ENCODE peak calls at places on chromosomes 6 and 20, in ten cellular contexts. H is left ventricle myocardium inferior, T is astrocyte of the spinal cord, C is tibial artery, P is A549, E is fibroblast of villous mesenchyme, K is endodermal cell, R is stomach, W is fibroblast of pulmonary artery, X is kidney epithelial cell. S is an unnamed sample.

GRCh38 chr6:15996030-15996429 is 132.9 kb upstream of the MYLIP start:
- DNase-seq in T (no peak), R (no peak), K (no peak), X (no peak), E (peak), W (peak), H (no peak), C (no peak), P (no peak), S (no peak)

GRCh38 chr6:72650081-72650745 is 28.3 kb downstream of the KCNQ5 start:
- DNase-seq in H (no peak), E (no peak), T (peak), K (no peak), C (no peak), R (no peak), W (no peak), X (peak), P (no peak), S (no peak)

GRCh38 chr6:153117986-153118886 is 12.8 kb downstream of the RGS17 start:
- DNase-seq in C (no peak), K (no peak), H (no peak), E (peak), W (peak), P (peak), X (peak), T (peak), R (no peak), S (no peak)

GRCh38 chr20:12386821-12387220 is 469.1 kb downstream of the BTBD3 start:
- DNase-seq in W (no peak), E (no peak), P (no peak), H (no peak), C (no peak), X (no peak), R (no peak), K (no peak), T (no peak), S (no peak)

GRCh38 chr6:26019261-26019845 is 56.8 kb downstream of the TRIM38 start:
- DNase-seq in T (no peak), P (no peak), W (no peak), X (no peak), R (no peak), C (no peak), H (no peak), K (no peak), E (no peak), S (no peak)

GRCh38 chr6:9540534-9541126 is 874.2 kb downstream of the TFAP2A start:
- DNase-seq in X (no peak), K (no peak), H (no peak), R (no peak), P (peak), E (peak), T (peak), C (no peak), W (peak), S (peak)

GRCh38 chr20:50333856-50334255 is 143.2 kb downstream of the CEBPB start:
- DNase-seq in C (peak), E (peak), W (peak), K (no peak), X (peak), P (no peak), H (no peak), T (peak), R (no peak), S (peak)

GRCh38 chr6:108168501-108168979 is 2.7 kb downstream of the NR2E1 start:
- DNase-seq in P (no peak), K (peak), T (peak), C (no peak), R (peak), H (no peak), X (no peak), E (peak), W (peak), S (no peak)

GRCh38 chr6:6320901-6321300 is 439 bp upstream of the F13A1 start:
- DNase-seq in X (peak), C (no peak), T (peak), K (peak), E (no peak), P (no peak), H (no peak), R (no peak), W (no peak), S (no peak)

GRCh38 chr6:116971959-116972358 is 94.9 kb downstream of the RFX6 start:
- DNase-seq in T (peak), H (no peak), R (no peak), P (peak), X (peak), W (peak), E (peak), C (no peak), K (peak), S (no peak)

GRCh38 chr20:24746351-24746685 is 202.8 kb upstream of the CST7 start:
- DNase-seq in T (no peak), R (peak), C (no peak), X (peak), P (peak), W (no peak), K (peak), H (no peak), E (no peak), S (peak)

GRCh38 chr6:35419431-35419830 is 32.7 kb upstream of the FANCE start:
- DNase-seq in E (peak), X (no peak), C (no peak), R (no peak), H (no peak), W (peak), T (peak), P (peak), K (peak), S (no peak)

GRCh38 chr6:14944593-14944992 is 301.3 kb upstream of the JARID2 start:
- DNase-seq in T (no peak), E (peak), W (no peak), K (no peak), P (no peak), H (no peak), R (no peak), X (no peak), C (no peak), S (no peak)

GRCh38 chr6:165794179-165794601 is 131.1 kb upstream of the PDE10A start:
- DNase-seq in C (no peak), T (no peak), P (no peak), K (no peak), E (no peak), R (no peak), X (no peak), W (no peak), H (no peak), S (no peak)

GRCh38 chr20:47051936-47052566 is 157.4 kb downstream of the EYA2 start:
- DNase-seq in E (no peak), T (no peak), X (no peak), P (no peak), R (no peak), W (no peak), H (no peak), C (no peak), K (no peak), S (no peak)

GRCh38 chr6:8435845-8436168 is 462 bp upstream of the SLC35B3 start:
- DNase-seq in K (no peak), C (no peak), T (no peak), P (no peak), X (no peak), R (no peak), H (no peak), W (no peak), E (no peak), S (no peak)

GRCh38 chr6:121285041-121285440 is 49.2 kb downstream of the TBC1D32 start:
- DNase-seq in X (no peak), C (no peak), R (no peak), H (no peak), P (peak), E (peak), T (peak), K (no peak), W (peak), S (no peak)

GRCh38 chr20:23874747-23875146 is 4.8 kb downstream of the CST5 start:
- DNase-seq in H (no peak), C (no peak), P (no peak), K (no peak), T (no peak), X (no peak), W (no peak), E (no peak), R (no peak), S (no peak)

GRCh38 chr20:36482044-36482473 is 59.3 kb upstream of the MYL9 start:
- DNase-seq in H (peak), P (no peak), W (no peak), T (no peak), E (no peak), C (no peak), R (peak), X (no peak), K (no peak), S (no peak)

GRCh38 chr6:43807228-43808061 is 37.4 kb downstream of the VEGFA start:
- DNase-seq in P (no peak), E (peak), H (no peak), T (no peak), K (no peak), C (no peak), W (peak), R (no peak), X (no peak), S (no peak)

GRCh38 chr20:37396520-37397075 is 50.7 kb downstream of the SRC start:
- DNase-seq in C (no peak), X (no peak), K (peak), T (no peak), R (no peak), H (no peak), P (no peak), E (no peak), W (no peak), S (no peak)

GRCh38 chr20:36501367-36502006 is 39.8 kb upstream of the MYL9 start:
- DNase-seq in P (no peak), E (no peak), X (no peak), H (no peak), R (no peak), T (no peak), W (no peak), C (no peak), K (no peak), S (no peak)

GRCh38 chr6:131914967-131915751 is 36.0 kb downstream of the CCN2 start:
- DNase-seq in T (peak), H (peak), X (no peak), C (peak), P (peak), R (peak), W (peak), K (peak), E (peak), S (peak)

GRCh38 chr20:23634985-23635767 is 2.6 kb downstream of the CST3 start:
- DNase-seq in H (peak), P (no peak), R (no peak), T (no peak), X (no peak), W (no peak), C (no peak), K (no peak), E (no peak), S (no peak)

GRCh38 chr20:6940052-6940451 is 172.6 kb downstream of the BMP2 start:
- DNase-seq in W (peak), C (no peak), H (no peak), T (no peak), X (no peak), R (no peak), E (no peak), K (peak), P (peak), S (no peak)

GRCh38 chr20:48879609-48880008 is 41.9 kb upstream of the ARFGEF2 start:
- DNase-seq in X (no peak), T (no peak), C (no peak), E (no peak), P (no peak), K (no peak), W (peak), R (no peak), H (no peak), S (no peak)

GRCh38 chr6:11043552-11043960 is 549 bp downstream of the ELOVL2 start:
- DNase-seq in P (no peak), W (no peak), H (no peak), C (no peak), T (no peak), E (no peak), K (peak), X (no peak), R (no peak), S (no peak)

GRCh38 chr6:34082816-34083215 is 63.1 kb downstream of the GRM4 start:
- DNase-seq in K (no peak), P (no peak), X (no peak), W (no peak), E (no peak), T (no peak), C (no peak), H (no peak), R (no peak), S (no peak)

GRCh38 chr20:17281478-17281877 is 54.6 kb downstream of the PCSK2 start:
- DNase-seq in W (no peak), P (peak), C (no peak), R (no peak), H (no peak), X (no peak), E (no peak), T (no peak), K (peak), S (no peak)

GRCh38 chr6:71028236-71028876 is 71.5 kb upstream of the B3GAT2 start:
- DNase-seq in T (no peak), P (no peak), X (no peak), E (no peak), K (peak), W (no peak), C (no peak), H (no peak), R (no peak), S (no peak)

GRCh38 chr20:46128310-46129151 is 10.4 kb downstream of the CD40 start:
- DNase-seq in K (peak), P (peak), X (no peak), H (no peak), E (no peak), R (peak), T (no peak), W (peak), C (no peak), S (no peak)

GRCh38 chr20:50628326-50628725 is 63.0 kb downstream of the RIPOR3 start:
- DNase-seq in W (no peak), T (no peak), E (no peak), R (no peak), H (no peak), X (no peak), C (no peak), K (no peak), P (no peak), S (no peak)

GRCh38 chr6:37531026-37531425 is 31.3 kb upstream of the CCDC167 start:
- DNase-seq in C (no peak), H (no peak), W (no peak), X (no peak), P (no peak), E (no peak), T (peak), R (no peak), K (no peak), S (no peak)

GRCh38 chr20:50020283-50020682 is 37.5 kb downstream of the SNAI1 start:
- DNase-seq in C (no peak), H (no peak), E (no peak), X (no peak), R (no peak), K (no peak), T (no peak), W (peak), P (peak), S (no peak)

DNA sequence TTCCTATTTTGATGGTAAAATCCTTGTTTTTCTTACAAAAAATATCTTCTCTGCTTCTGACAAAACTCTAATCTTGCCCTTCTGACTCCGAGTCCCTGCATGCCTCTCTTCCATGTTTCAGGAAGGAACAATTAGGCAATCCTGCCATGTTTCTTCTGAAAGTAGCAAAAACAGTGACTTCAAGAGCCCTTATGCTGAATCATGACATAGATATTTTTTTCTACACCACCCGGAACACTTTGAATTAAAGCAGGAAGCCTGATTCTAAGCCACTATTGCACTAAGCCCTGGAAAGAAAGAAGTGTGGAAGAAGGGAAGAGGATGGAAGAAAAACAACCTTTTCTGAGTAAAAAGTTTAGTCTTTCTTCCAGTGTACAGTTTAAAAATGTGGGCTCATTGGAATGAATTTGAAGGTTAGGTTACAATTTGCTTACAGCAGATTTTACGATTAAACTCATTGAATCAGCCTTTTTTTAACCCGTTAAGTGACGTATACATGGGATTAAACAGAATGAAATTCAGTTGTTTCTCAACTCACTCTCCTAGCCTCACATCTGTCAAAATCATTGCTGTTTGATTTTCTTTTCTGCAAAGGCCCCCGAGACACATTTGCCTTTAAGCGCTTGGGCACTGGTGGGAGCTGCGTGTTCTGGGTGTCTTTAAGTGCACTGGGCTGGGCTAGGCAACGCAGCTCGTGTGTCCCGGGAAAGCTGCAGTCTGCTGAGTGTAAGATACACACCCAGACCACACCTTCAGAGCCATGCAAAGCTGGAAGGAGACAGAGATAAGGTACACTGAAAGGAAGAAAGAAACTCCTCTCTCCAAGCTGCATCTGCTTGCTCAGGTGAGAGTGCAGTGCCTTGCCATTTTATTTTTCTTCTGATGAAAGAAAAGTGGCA is 159.4 kb upstream of the CITED2 start:
- DNase-seq in X (peak), T (peak), P (peak), C (no peak), E (peak), R (peak), W (peak), H (no peak), K (peak), S (peak)
- H3K4me3 ChIP-seq in X (no peak), T (no peak), P (peak), C (no peak), E (no peak), R (no peak), W (no peak), H (no peak), K (peak), S (no peak)

GRCh38 chr6:96089173-96089572 is 73.4 kb downstream of the FUT9 start:
- DNase-seq in K (peak), W (no peak), T (no peak), X (no peak), R (peak), E (no peak), C (no peak), P (peak), H (no peak), S (no peak)
- TF ChIP-seq CTCF in K (peak), W (no peak), T (peak), X (peak), R (no peak), E (no peak), C (no peak), P (no peak), H (no peak), S (no peak)

GRCh38 chr6:156967852-156968251 is 190.7 kb downstream of the ARID1B start:
- DNase-seq in E (no peak), H (no peak), K (no peak), W (no peak), T (no peak), R (no peak), X (no peak), C (no peak), P (no peak), S (no peak)
- H3K4me3 ChIP-seq in E (no peak), H (no peak), K (no peak), W (no peak), T (no peak), R (no peak), X (no peak), C (no peak), P (no peak), S (no peak)

GRCh38 chr20:58199469-58199868 is 29.0 kb downstream of the ANKRD60 start:
- DNase-seq in W (no peak), P (no peak), H (no peak), C (no peak), X (no peak), E (no peak), T (no peak), K (no peak), R (no peak), S (no peak)

GRCh38 chr20:58199058-58199457 is 29.4 kb downstream of the ANKRD60 start:
- DNase-seq in X (no peak), R (no peak), C (no peak), T (no peak), W (no peak), K (no peak), P (no peak), E (no peak), H (no peak), S (no peak)

GRCh38 chr20:58196402-58197184 is 31.9 kb downstream of the ANKRD60 start:
- DNase-seq in E (no peak), P (no peak), T (no peak), W (no peak), C (no peak), R (no peak), K (no peak), H (no peak), X (no peak), S (no peak)

GRCh38 chr20:58197185-58197469 is 31.3 kb downstream of the ANKRD60 start:
- DNase-seq in T (no peak), K (no peak), W (no peak), E (no peak), P (no peak), H (no peak), R (no peak), X (no peak), C (no peak), S (no peak)

DNA sequence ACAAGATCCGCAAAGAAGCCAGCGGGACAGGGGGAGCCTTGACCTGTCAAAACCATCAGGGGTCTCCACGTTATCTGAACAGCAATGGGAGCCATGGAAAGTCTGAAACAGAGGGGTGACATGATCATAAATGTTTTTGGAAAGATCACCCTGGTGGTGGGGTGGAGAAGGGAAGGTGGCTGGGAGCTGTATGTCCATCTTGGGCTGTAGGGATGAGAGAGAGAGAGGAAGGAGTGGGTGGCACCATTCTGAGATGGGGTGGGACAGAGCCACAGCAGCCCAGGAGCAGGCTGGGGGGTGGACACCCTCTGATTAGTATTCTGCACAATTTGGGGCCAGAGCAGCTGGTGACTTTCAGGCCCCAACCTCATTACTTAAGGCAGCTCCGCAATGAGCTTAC is 30.1 kb downstream of the ANKRD60 start:
- DNase-seq in X (no peak), C (no peak), E (no peak), R (no peak), K (no peak), H (no peak), T (no peak), W (no peak), P (no peak), S (no peak)
- TF ChIP-seq CTCF in X (no peak), C (no peak), E (no peak), R (no peak), K (peak), H (no peak), T (no peak), W (no peak), P (no peak), S (no peak)

GRCh38 chr6:168619560-168620314 is 178.8 kb downstream of the SMOC2 start:
- DNase-seq in K (no peak), W (no peak), E (no peak), C (no peak), P (no peak), X (no peak), R (no peak), H (no peak), T (no peak), S (no peak)
- H3K4me3 ChIP-seq in K (no peak), W (no peak), E (no peak), C (no peak), P (no peak), X (no peak), R (no peak), H (no peak), T (no peak), S (no peak)